ENCODE peak calls at places on chromosome 12, in six cellular contexts. One of them, this sample, is unnamed.

GRCh38 chr12:23349550-23349949 is 599.9 kb downstream of the SOX5 start:
- DNase-seq in MM.1S: no peak
- DNase-seq in pancreas: no peak
- DNase-seq in AG09309: no peak
- DNase-seq in progenitor cell of endocrine pancreas: no peak
- DNase-seq in astrocyte of the spinal cord: no peak
- DNase-seq in this sample: no peak

GRCh38 chr12:64826234-64826633 is 1.8 kb downstream of the TBC1D30 start:
- DNase-seq in MM.1S: no peak
- DNase-seq in pancreas: peak
- DNase-seq in AG09309: no peak
- DNase-seq in progenitor cell of endocrine pancreas: peak
- DNase-seq in astrocyte of the spinal cord: peak
- DNase-seq in this sample: no peak

GRCh38 chr12:6701078-6701768 is 608 bp upstream of the PIANP start:
- DNase-seq in MM.1S: no peak
- DNase-seq in pancreas: peak
- DNase-seq in AG09309: no peak
- DNase-seq in progenitor cell of endocrine pancreas: no peak
- DNase-seq in astrocyte of the spinal cord: no peak
- DNase-seq in this sample: no peak

GRCh38 chr12:90172524-90172923 is 463.9 kb upstream of the ATP2B1 start:
- DNase-seq in MM.1S: no peak
- DNase-seq in pancreas: no peak
- DNase-seq in AG09309: no peak
- DNase-seq in progenitor cell of endocrine pancreas: no peak
- DNase-seq in astrocyte of the spinal cord: no peak
- DNase-seq in this sample: no peak

GRCh38 chr12:109741286-109741969 is 27.8 kb downstream of the FAM222A start:
- DNase-seq in MM.1S: no peak
- DNase-seq in pancreas: peak
- DNase-seq in AG09309: no peak
- DNase-seq in progenitor cell of endocrine pancreas: no peak
- DNase-seq in astrocyte of the spinal cord: no peak
- DNase-seq in this sample: no peak

GRCh38 chr12:67705394-67706370 is 57.1 kb downstream of the DYRK2 start:
- DNase-seq in MM.1S: no peak
- DNase-seq in pancreas: no peak
- DNase-seq in AG09309: peak
- DNase-seq in progenitor cell of endocrine pancreas: no peak
- DNase-seq in astrocyte of the spinal cord: peak
- DNase-seq in this sample: peak

GRCh38 chr12:67968316-67968715 is 20.9 kb upstream of the IFNG-AS1 start:
- DNase-seq in MM.1S: no peak
- DNase-seq in pancreas: no peak
- DNase-seq in AG09309: no peak
- DNase-seq in progenitor cell of endocrine pancreas: no peak
- DNase-seq in astrocyte of the spinal cord: peak
- DNase-seq in this sample: no peak

GRCh38 chr12:21775130-21775920 is 819 bp upstream of the KCNJ8 start:
- DNase-seq in MM.1S: no peak
- DNase-seq in pancreas: no peak
- DNase-seq in AG09309: no peak
- DNase-seq in progenitor cell of endocrine pancreas: no peak
- DNase-seq in astrocyte of the spinal cord: no peak
- DNase-seq in this sample: no peak

GRCh38 chr12:120007272-120007671 is 18.2 kb downstream of the BICDL1 start:
- DNase-seq in MM.1S: no peak
- DNase-seq in pancreas: no peak
- DNase-seq in AG09309: no peak
- DNase-seq in progenitor cell of endocrine pancreas: no peak
- DNase-seq in astrocyte of the spinal cord: no peak
- DNase-seq in this sample: no peak

GRCh38 chr12:71994715-71995114 is 56.1 kb downstream of the TPH2 start:
- DNase-seq in MM.1S: no peak
- DNase-seq in pancreas: no peak
- DNase-seq in AG09309: no peak
- DNase-seq in progenitor cell of endocrine pancreas: no peak
- DNase-seq in astrocyte of the spinal cord: no peak
- DNase-seq in this sample: no peak

GRCh38 chr12:102948941-102949352 is 8.5 kb upstream of the ASCL1 start:
- DNase-seq in MM.1S: peak
- DNase-seq in pancreas: peak
- DNase-seq in AG09309: no peak
- DNase-seq in progenitor cell of endocrine pancreas: peak
- DNase-seq in astrocyte of the spinal cord: peak
- DNase-seq in this sample: peak

GRCh38 chr12:124694250-124694649 is 126.8 kb upstream of the NCOR2 start:
- DNase-seq in MM.1S: peak
- DNase-seq in pancreas: no peak
- DNase-seq in AG09309: no peak
- DNase-seq in progenitor cell of endocrine pancreas: no peak
- DNase-seq in astrocyte of the spinal cord: no peak
- DNase-seq in this sample: no peak

GRCh38 chr12:88339254-88339949 is 197.3 kb downstream of the TMTC3 start:
- DNase-seq in MM.1S: no peak
- DNase-seq in pancreas: no peak
- DNase-seq in AG09309: no peak
- DNase-seq in progenitor cell of endocrine pancreas: no peak
- DNase-seq in astrocyte of the spinal cord: peak
- DNase-seq in this sample: peak

GRCh38 chr12:100295764-100296555 is 29.0 kb downstream of the SCYL2 start:
- DNase-seq in MM.1S: no peak
- DNase-seq in pancreas: no peak
- DNase-seq in AG09309: peak
- DNase-seq in progenitor cell of endocrine pancreas: no peak
- DNase-seq in astrocyte of the spinal cord: no peak
- DNase-seq in this sample: no peak

GRCh38 chr12:108643941-108644742 is 10.4 kb upstream of the SELPLG start:
- DNase-seq in MM.1S: no peak
- DNase-seq in pancreas: no peak
- DNase-seq in AG09309: no peak
- DNase-seq in progenitor cell of endocrine pancreas: no peak
- DNase-seq in astrocyte of the spinal cord: peak
- DNase-seq in this sample: peak
- TF ChIP-seq CTCF in MM.1S: no peak
- TF ChIP-seq CTCF in pancreas: no peak
- TF ChIP-seq CTCF in AG09309: no peak
- TF ChIP-seq CTCF in progenitor cell of endocrine pancreas: no peak
- TF ChIP-seq CTCF in astrocyte of the spinal cord: no peak
- TF ChIP-seq CTCF in this sample: no peak

DNA sequence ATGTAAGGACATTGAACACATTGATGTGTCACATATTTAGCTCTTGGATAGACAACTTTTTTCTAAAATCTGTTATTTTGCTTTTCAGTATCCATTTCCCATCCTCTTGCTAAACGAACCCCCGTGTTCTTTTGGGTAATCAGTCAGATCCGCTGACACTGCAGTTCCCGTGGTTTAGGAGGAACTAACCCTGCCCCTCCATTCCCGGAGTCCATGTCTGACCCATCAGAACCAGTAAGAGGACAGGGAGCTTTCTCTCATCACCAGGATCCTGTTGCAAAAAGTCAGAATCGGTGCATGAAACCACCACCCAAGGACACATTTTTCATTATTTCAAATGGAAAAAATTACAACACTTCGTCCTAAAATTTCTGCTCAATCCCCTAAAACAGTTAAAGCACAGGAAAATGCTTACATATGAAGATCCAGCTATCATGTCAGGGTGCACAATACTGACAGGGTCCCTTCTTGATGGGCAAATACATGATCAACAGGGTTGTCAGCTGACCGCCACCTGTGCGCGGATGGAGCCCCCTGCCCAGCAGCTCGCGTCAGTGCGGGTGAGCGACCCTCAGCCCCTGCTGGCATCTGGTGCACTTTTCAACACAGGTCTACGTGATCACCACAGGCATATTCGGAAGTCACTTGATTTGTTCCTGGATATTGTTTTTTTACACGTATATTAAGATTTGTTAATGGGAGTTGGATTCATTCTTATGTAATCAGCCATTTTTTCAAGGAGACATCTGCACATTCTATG is 276.8 kb downstream of the ADGRD1 start:
- DNase-seq in MM.1S: no peak
- DNase-seq in pancreas: no peak
- DNase-seq in AG09309: no peak
- DNase-seq in progenitor cell of endocrine pancreas: no peak
- DNase-seq in astrocyte of the spinal cord: no peak
- DNase-seq in this sample: no peak
- TF ChIP-seq CTCF in MM.1S: no peak
- TF ChIP-seq CTCF in pancreas: no peak
- TF ChIP-seq CTCF in AG09309: no peak
- TF ChIP-seq CTCF in progenitor cell of endocrine pancreas: no peak
- TF ChIP-seq CTCF in astrocyte of the spinal cord: no peak
- TF ChIP-seq CTCF in this sample: no peak

DNA sequence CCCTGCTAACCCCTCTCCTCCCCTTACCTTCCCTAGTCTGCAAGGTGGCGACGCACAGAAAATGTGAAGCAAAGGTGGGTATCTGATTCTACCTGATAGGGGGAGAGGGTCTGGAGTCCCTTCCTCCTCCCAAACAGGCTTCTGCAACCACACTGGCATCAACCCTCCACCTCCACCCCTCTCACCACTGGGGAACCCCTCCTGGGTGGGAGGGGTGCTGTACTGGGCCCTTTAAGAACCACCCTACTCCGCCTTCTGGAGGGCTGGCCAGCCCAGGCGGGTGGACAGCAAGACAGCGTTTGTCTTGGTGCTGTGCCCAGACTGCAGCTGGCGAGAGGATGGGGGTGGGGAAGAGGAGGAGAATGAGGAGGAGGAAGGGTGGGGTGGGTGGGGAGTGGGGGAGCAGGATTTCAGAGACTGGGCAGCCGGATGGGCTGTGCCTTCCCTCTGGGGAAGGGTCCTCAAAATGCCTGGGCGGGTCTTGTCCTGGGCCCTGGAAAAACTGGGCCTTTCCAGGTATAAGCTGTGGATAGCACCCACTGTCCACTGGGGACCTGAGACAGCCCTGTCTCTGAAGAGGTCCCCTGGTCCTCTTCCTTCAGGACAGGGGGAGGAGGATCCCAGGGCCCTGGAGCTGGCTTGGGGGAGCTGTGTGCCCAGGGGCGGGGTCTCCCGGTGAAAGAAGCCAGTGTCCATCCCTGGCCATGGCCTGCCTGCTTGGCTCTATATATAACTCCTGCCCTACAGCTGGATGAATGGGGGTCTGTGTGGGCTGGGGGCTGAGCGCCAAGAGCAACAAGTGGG is 2.8 kb downstream of the TNS2 start:
- DNase-seq in MM.1S: no peak
- DNase-seq in pancreas: peak
- DNase-seq in AG09309: no peak
- DNase-seq in progenitor cell of endocrine pancreas: no peak
- DNase-seq in astrocyte of the spinal cord: peak
- DNase-seq in this sample: peak
- TF ChIP-seq CTCF in MM.1S: no peak
- TF ChIP-seq CTCF in pancreas: no peak
- TF ChIP-seq CTCF in AG09309: no peak
- TF ChIP-seq CTCF in progenitor cell of endocrine pancreas: no peak
- TF ChIP-seq CTCF in astrocyte of the spinal cord: no peak
- TF ChIP-seq CTCF in this sample: no peak

GRCh38 chr12:69649529-69649928 is 38.8 kb upstream of the LRRC10 start:
- DNase-seq in MM.1S: no peak
- DNase-seq in pancreas: no peak
- DNase-seq in AG09309: no peak
- DNase-seq in progenitor cell of endocrine pancreas: no peak
- DNase-seq in astrocyte of the spinal cord: no peak
- DNase-seq in this sample: peak
- TF ChIP-seq CTCF in MM.1S: no peak
- TF ChIP-seq CTCF in pancreas: no peak
- TF ChIP-seq CTCF in AG09309: no peak
- TF ChIP-seq CTCF in progenitor cell of endocrine pancreas: no peak
- TF ChIP-seq CTCF in astrocyte of the spinal cord: no peak
- TF ChIP-seq CTCF in this sample: no peak

GRCh38 chr12:79692249-79692619 is 1.5 kb upstream of the PAWR start:
- DNase-seq in MM.1S: no peak
- DNase-seq in pancreas: no peak
- DNase-seq in AG09309: no peak
- DNase-seq in progenitor cell of endocrine pancreas: no peak
- DNase-seq in astrocyte of the spinal cord: no peak
- DNase-seq in this sample: no peak

GRCh38 chr12:79691299-79692248 is 810 bp upstream of the PAWR start:
- DNase-seq in MM.1S: no peak
- DNase-seq in pancreas: no peak
- DNase-seq in AG09309: peak
- DNase-seq in progenitor cell of endocrine pancreas: no peak
- DNase-seq in astrocyte of the spinal cord: peak
- DNase-seq in this sample: peak

GRCh38 chr12:79689477-79690155 is 1.1 kb downstream of the PAWR start:
- DNase-seq in MM.1S: peak
- DNase-seq in pancreas: peak
- DNase-seq in AG09309: no peak
- DNase-seq in progenitor cell of endocrine pancreas: peak
- DNase-seq in astrocyte of the spinal cord: peak
- DNase-seq in this sample: peak

GRCh38 chr12:79690156-79690605 is 583 bp downstream of the PAWR start:
- DNase-seq in MM.1S: peak
- DNase-seq in pancreas: no peak
- DNase-seq in AG09309: no peak
- DNase-seq in progenitor cell of endocrine pancreas: no peak
- DNase-seq in astrocyte of the spinal cord: no peak
- DNase-seq in this sample: no peak

DNA sequence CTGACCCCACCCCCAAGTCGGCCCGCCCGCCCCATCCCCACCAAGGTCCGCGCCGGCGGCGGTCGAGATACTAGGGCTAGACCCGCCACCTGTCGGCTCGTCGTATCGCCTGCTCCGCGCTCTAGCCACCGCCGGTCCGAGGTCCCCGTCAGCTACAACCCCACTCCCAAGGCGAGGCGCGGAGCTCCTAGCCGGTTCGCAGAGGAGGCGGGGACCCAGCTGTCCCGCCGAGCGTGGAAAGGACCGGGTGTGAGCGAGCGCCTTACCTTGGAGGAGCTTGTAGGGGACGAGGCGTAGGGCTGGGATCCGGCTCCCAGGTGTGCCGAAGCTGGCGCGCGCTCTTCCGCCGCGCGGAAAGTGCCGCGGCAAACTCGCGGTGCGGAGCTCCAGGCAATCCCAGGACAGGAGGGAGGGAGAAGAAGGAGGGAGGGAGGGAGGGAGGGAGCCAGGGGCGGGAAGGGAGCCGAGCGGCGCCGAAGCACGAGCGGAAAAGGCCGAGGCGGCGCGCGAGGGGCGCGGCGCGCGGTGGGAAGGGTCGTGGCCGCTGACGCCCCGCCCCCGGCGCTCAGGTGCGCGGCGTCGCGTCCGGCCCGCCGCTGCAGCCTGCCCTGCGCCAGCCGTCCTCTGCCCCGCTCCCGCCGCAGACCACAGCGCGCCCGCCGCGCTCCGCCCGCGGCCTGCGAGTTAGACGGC is at the start of gene PAWR:
- DNase-seq in MM.1S: peak
- DNase-seq in pancreas: peak
- DNase-seq in AG09309: no peak
- DNase-seq in progenitor cell of endocrine pancreas: peak
- DNase-seq in astrocyte of the spinal cord: peak
- DNase-seq in this sample: peak
- TF ChIP-seq CTCF in MM.1S: peak
- TF ChIP-seq CTCF in pancreas: no peak
- TF ChIP-seq CTCF in AG09309: peak
- TF ChIP-seq CTCF in progenitor cell of endocrine pancreas: peak
- TF ChIP-seq CTCF in astrocyte of the spinal cord: peak
- TF ChIP-seq CTCF in this sample: peak

GRCh38 chr12:30181334-30181733 is 397.6 kb upstream of the TMTC1 start:
- DNase-seq in MM.1S: no peak
- DNase-seq in pancreas: no peak
- DNase-seq in AG09309: no peak
- DNase-seq in progenitor cell of endocrine pancreas: no peak
- DNase-seq in astrocyte of the spinal cord: no peak
- DNase-seq in this sample: no peak
- TF ChIP-seq CTCF in MM.1S: no peak
- TF ChIP-seq CTCF in pancreas: no peak
- TF ChIP-seq CTCF in AG09309: no peak
- TF ChIP-seq CTCF in progenitor cell of endocrine pancreas: no peak
- TF ChIP-seq CTCF in astrocyte of the spinal cord: no peak
- TF ChIP-seq CTCF in this sample: no peak

GRCh38 chr12:56104815-56105476 is 587 bp downstream of the PA2G4 start:
- DNase-seq in MM.1S: peak
- DNase-seq in pancreas: peak
- DNase-seq in AG09309: no peak
- DNase-seq in progenitor cell of endocrine pancreas: no peak
- DNase-seq in astrocyte of the spinal cord: no peak
- DNase-seq in this sample: peak
- TF ChIP-seq CTCF in MM.1S: peak
- TF ChIP-seq CTCF in pancreas: no peak
- TF ChIP-seq CTCF in AG09309: no peak
- TF ChIP-seq CTCF in progenitor cell of endocrine pancreas: peak
- TF ChIP-seq CTCF in astrocyte of the spinal cord: peak
- TF ChIP-seq CTCF in this sample: no peak

This sample was measured in MCF 10A.